ENCODE peak calls at places on chromosomes 6 and 20, in eight cellular contexts. One of them, this sample, is unnamed.

GRCh38 chr6:167731731-167732422 is 94.8 kb upstream of the AFDN start:
- DNase-seq in lung: no peak
- DNase-seq in AG04449: no peak
- DNase-seq in brain microvascular endothelial cell: no peak
- DNase-seq in sigmoid colon: peak; percentile 40
- DNase-seq in effector memory CD4-positive, alpha-beta T cell: no peak
- DNase-seq in IMR-90: no peak
- DNase-seq in esophagus muscularis mucosa: no peak
- DNase-seq in this sample: no peak

GRCh38 chr20:4046311-4046924 is 31.1 kb upstream of the RNF24 start:
- DNase-seq in lung: no peak
- DNase-seq in AG04449: no peak
- DNase-seq in brain microvascular endothelial cell: no peak
- DNase-seq in sigmoid colon: peak; percentile 21
- DNase-seq in effector memory CD4-positive, alpha-beta T cell: no peak
- DNase-seq in IMR-90: no peak
- DNase-seq in esophagus muscularis mucosa: no peak
- DNase-seq in this sample: no peak

GRCh38 chr6:144006731-144007454 is 1.2 kb downstream of the PLAGL1 start:
- DNase-seq in lung: no peak
- DNase-seq in AG04449: no peak
- DNase-seq in brain microvascular endothelial cell: peak; percentile 56
- DNase-seq in sigmoid colon: no peak
- DNase-seq in effector memory CD4-positive, alpha-beta T cell: no peak
- DNase-seq in IMR-90: peak; percentile 75
- DNase-seq in esophagus muscularis mucosa: no peak
- DNase-seq in this sample: peak; percentile 77

GRCh38 chr6:122610690-122611455 is 668 bp downstream of the PKIB start:
- DNase-seq in lung: peak; percentile 44
- DNase-seq in AG04449: no peak
- DNase-seq in brain microvascular endothelial cell: no peak
- DNase-seq in sigmoid colon: no peak
- DNase-seq in effector memory CD4-positive, alpha-beta T cell: no peak
- DNase-seq in IMR-90: no peak
- DNase-seq in esophagus muscularis mucosa: no peak
- DNase-seq in this sample: peak; percentile 3

GRCh38 chr6:90021701-90022100 is 127.4 kb downstream of the GJA10 start:
- DNase-seq in lung: no peak
- DNase-seq in AG04449: no peak
- DNase-seq in brain microvascular endothelial cell: no peak
- DNase-seq in sigmoid colon: no peak
- DNase-seq in effector memory CD4-positive, alpha-beta T cell: no peak
- DNase-seq in IMR-90: no peak
- DNase-seq in esophagus muscularis mucosa: no peak
- DNase-seq in this sample: no peak

GRCh38 chr20:31923388-31924271 is 28.2 kb downstream of the PDRG1 start:
- DNase-seq in lung: no peak
- DNase-seq in AG04449: no peak
- DNase-seq in brain microvascular endothelial cell: no peak
- DNase-seq in sigmoid colon: peak; percentile 51
- DNase-seq in effector memory CD4-positive, alpha-beta T cell: no peak
- DNase-seq in IMR-90: no peak
- DNase-seq in esophagus muscularis mucosa: no peak
- DNase-seq in this sample: no peak

GRCh38 chr6:24980507-24981384 is 45.0 kb upstream of the RIPOR2 start:
- DNase-seq in lung: no peak
- DNase-seq in AG04449: no peak
- DNase-seq in brain microvascular endothelial cell: no peak
- DNase-seq in sigmoid colon: no peak
- DNase-seq in effector memory CD4-positive, alpha-beta T cell: no peak
- DNase-seq in IMR-90: no peak
- DNase-seq in esophagus muscularis mucosa: no peak
- DNase-seq in this sample: peak; percentile 29

GRCh38 chr6:163808231-163808630 is 393.7 kb downstream of the QKI start:
- DNase-seq in lung: no peak
- DNase-seq in AG04449: no peak
- DNase-seq in brain microvascular endothelial cell: no peak
- DNase-seq in sigmoid colon: no peak
- DNase-seq in effector memory CD4-positive, alpha-beta T cell: no peak
- DNase-seq in IMR-90: no peak
- DNase-seq in esophagus muscularis mucosa: no peak
- DNase-seq in this sample: no peak

GRCh38 chr6:164370773-164371172 is 938.6 kb downstream of the C6orf118 start:
- DNase-seq in lung: no peak
- DNase-seq in AG04449: no peak
- DNase-seq in brain microvascular endothelial cell: peak; percentile 16
- DNase-seq in sigmoid colon: no peak
- DNase-seq in effector memory CD4-positive, alpha-beta T cell: no peak
- DNase-seq in IMR-90: no peak
- DNase-seq in esophagus muscularis mucosa: no peak
- DNase-seq in this sample: peak; percentile 62

GRCh38 chr20:25081065-25081729 is 744 bp downstream of the VSX1 start:
- DNase-seq in lung: no peak
- DNase-seq in AG04449: no peak
- DNase-seq in brain microvascular endothelial cell: no peak
- DNase-seq in sigmoid colon: no peak
- DNase-seq in effector memory CD4-positive, alpha-beta T cell: no peak
- DNase-seq in IMR-90: no peak
- DNase-seq in esophagus muscularis mucosa: no peak
- DNase-seq in this sample: no peak

GRCh38 chr6:142300758-142301251 is 1.0 kb upstream of the ADGRG6 start:
- DNase-seq in lung: peak; percentile 38
- DNase-seq in AG04449: no peak
- DNase-seq in brain microvascular endothelial cell: peak; percentile 73
- DNase-seq in sigmoid colon: no peak
- DNase-seq in effector memory CD4-positive, alpha-beta T cell: no peak
- DNase-seq in IMR-90: peak; percentile 71
- DNase-seq in esophagus muscularis mucosa: no peak
- DNase-seq in this sample: peak; percentile 82

GRCh38 chr6:110488606-110489005 is 12.2 kb upstream of the SLC22A16 start:
- DNase-seq in lung: no peak
- DNase-seq in AG04449: no peak
- DNase-seq in brain microvascular endothelial cell: no peak
- DNase-seq in sigmoid colon: no peak
- DNase-seq in effector memory CD4-positive, alpha-beta T cell: no peak
- DNase-seq in IMR-90: no peak
- DNase-seq in esophagus muscularis mucosa: peak; percentile 53
- DNase-seq in this sample: no peak
- H3K4me3 ChIP-seq in lung: no peak overlapping the region
- H3K4me3 ChIP-seq in AG04449: no peak overlapping the region
- H3K4me3 ChIP-seq in brain microvascular endothelial cell: no peak overlapping the region
- H3K4me3 ChIP-seq in sigmoid colon: no peak overlapping the region
- H3K4me3 ChIP-seq in effector memory CD4-positive, alpha-beta T cell: no peak overlapping the region
- H3K4me3 ChIP-seq in IMR-90: no peak overlapping the region
- H3K4me3 ChIP-seq in esophagus muscularis mucosa: no peak overlapping the region
- H3K4me3 ChIP-seq in this sample: no peak overlapping the region

GRCh38 chr6:135853227-135853626 is 1.7 kb downstream of the PDE7B start:
- DNase-seq in lung: no peak
- DNase-seq in AG04449: no peak
- DNase-seq in brain microvascular endothelial cell: peak; percentile 51
- DNase-seq in sigmoid colon: no peak
- DNase-seq in effector memory CD4-positive, alpha-beta T cell: no peak
- DNase-seq in IMR-90: peak; percentile 41
- DNase-seq in esophagus muscularis mucosa: no peak
- DNase-seq in this sample: peak; percentile 58
- H3K4me3 ChIP-seq in lung: no peak overlapping the region
- H3K4me3 ChIP-seq in AG04449: peak overlapping the region; percentile 66
- H3K4me3 ChIP-seq in brain microvascular endothelial cell: peak overlapping the region; percentile 60
- H3K4me3 ChIP-seq in sigmoid colon: peak overlapping the region; percentile 26
- H3K4me3 ChIP-seq in effector memory CD4-positive, alpha-beta T cell: no peak overlapping the region
- H3K4me3 ChIP-seq in IMR-90: peak overlapping the region; percentile 65
- H3K4me3 ChIP-seq in esophagus muscularis mucosa: peak overlapping the region; percentile 41
- H3K4me3 ChIP-seq in this sample: peak overlapping the region; percentile 60

GRCh38 chr6:110323004-110323657 is 35.0 kb downstream of the METTL24 start:
- DNase-seq in lung: no peak
- DNase-seq in AG04449: no peak
- DNase-seq in brain microvascular endothelial cell: no peak
- DNase-seq in sigmoid colon: no peak
- DNase-seq in effector memory CD4-positive, alpha-beta T cell: no peak
- DNase-seq in IMR-90: no peak
- DNase-seq in esophagus muscularis mucosa: no peak
- DNase-seq in this sample: no peak
- H3K4me3 ChIP-seq in lung: no peak overlapping the region
- H3K4me3 ChIP-seq in AG04449: no peak overlapping the region
- H3K4me3 ChIP-seq in brain microvascular endothelial cell: no peak overlapping the region
- H3K4me3 ChIP-seq in sigmoid colon: no peak overlapping the region
- H3K4me3 ChIP-seq in effector memory CD4-positive, alpha-beta T cell: no peak overlapping the region
- H3K4me3 ChIP-seq in IMR-90: no peak overlapping the region
- H3K4me3 ChIP-seq in esophagus muscularis mucosa: no peak overlapping the region
- H3K4me3 ChIP-seq in this sample: no peak overlapping the region

GRCh38 chr6:133955136-133955576 is 2.1 kb downstream of the TBPL1 start:
- DNase-seq in lung: no peak
- DNase-seq in AG04449: no peak
- DNase-seq in brain microvascular endothelial cell: no peak
- DNase-seq in sigmoid colon: no peak
- DNase-seq in effector memory CD4-positive, alpha-beta T cell: no peak
- DNase-seq in IMR-90: no peak
- DNase-seq in esophagus muscularis mucosa: no peak
- DNase-seq in this sample: no peak
- H3K4me3 ChIP-seq in lung: no peak overlapping the region
- H3K4me3 ChIP-seq in AG04449: peak overlapping the region; percentile 18
- H3K4me3 ChIP-seq in brain microvascular endothelial cell: no peak overlapping the region
- H3K4me3 ChIP-seq in sigmoid colon: no peak overlapping the region
- H3K4me3 ChIP-seq in effector memory CD4-positive, alpha-beta T cell: no peak overlapping the region
- H3K4me3 ChIP-seq in IMR-90: no peak overlapping the region
- H3K4me3 ChIP-seq in esophagus muscularis mucosa: no peak overlapping the region
- H3K4me3 ChIP-seq in this sample: no peak overlapping the region

GRCh38 chr6:28351087-28351486 is 1.3 kb downstream of the ZKSCAN3 start:
- DNase-seq in lung: no peak
- DNase-seq in AG04449: no peak
- DNase-seq in brain microvascular endothelial cell: no peak
- DNase-seq in sigmoid colon: no peak
- DNase-seq in effector memory CD4-positive, alpha-beta T cell: no peak
- DNase-seq in IMR-90: no peak
- DNase-seq in esophagus muscularis mucosa: no peak
- DNase-seq in this sample: no peak
- H3K4me3 ChIP-seq in lung: no peak overlapping the region
- H3K4me3 ChIP-seq in AG04449: no peak overlapping the region
- H3K4me3 ChIP-seq in brain microvascular endothelial cell: no peak overlapping the region
- H3K4me3 ChIP-seq in sigmoid colon: peak overlapping the region; percentile 64
- H3K4me3 ChIP-seq in effector memory CD4-positive, alpha-beta T cell: no peak overlapping the region
- H3K4me3 ChIP-seq in IMR-90: no peak overlapping the region
- H3K4me3 ChIP-seq in esophagus muscularis mucosa: no peak overlapping the region
- H3K4me3 ChIP-seq in this sample: no peak overlapping the region

GRCh38 chr6:54730767-54731665 is 115.6 kb upstream of the FAM83B start:
- DNase-seq in lung: no peak
- DNase-seq in AG04449: no peak
- DNase-seq in brain microvascular endothelial cell: no peak
- DNase-seq in sigmoid colon: no peak
- DNase-seq in effector memory CD4-positive, alpha-beta T cell: no peak
- DNase-seq in IMR-90: no peak
- DNase-seq in esophagus muscularis mucosa: no peak
- DNase-seq in this sample: no peak

GRCh38 chr6:54729716-54730115 is 116.9 kb upstream of the FAM83B start:
- DNase-seq in lung: no peak
- DNase-seq in AG04449: no peak
- DNase-seq in brain microvascular endothelial cell: no peak
- DNase-seq in sigmoid colon: no peak
- DNase-seq in effector memory CD4-positive, alpha-beta T cell: no peak
- DNase-seq in IMR-90: no peak
- DNase-seq in esophagus muscularis mucosa: no peak
- DNase-seq in this sample: no peak
- H3K4me3 ChIP-seq in lung: no peak overlapping the region
- H3K4me3 ChIP-seq in AG04449: no peak overlapping the region
- H3K4me3 ChIP-seq in brain microvascular endothelial cell: no peak overlapping the region
- H3K4me3 ChIP-seq in sigmoid colon: no peak overlapping the region
- H3K4me3 ChIP-seq in effector memory CD4-positive, alpha-beta T cell: no peak overlapping the region
- H3K4me3 ChIP-seq in IMR-90: no peak overlapping the region
- H3K4me3 ChIP-seq in esophagus muscularis mucosa: no peak overlapping the region
- H3K4me3 ChIP-seq in this sample: no peak overlapping the region

GRCh38 chr20:43946206-43946491 is 31.5 kb downstream of the TOX2 start:
- DNase-seq in lung: no peak
- DNase-seq in AG04449: no peak
- DNase-seq in brain microvascular endothelial cell: no peak
- DNase-seq in sigmoid colon: no peak
- DNase-seq in effector memory CD4-positive, alpha-beta T cell: no peak
- DNase-seq in IMR-90: no peak
- DNase-seq in esophagus muscularis mucosa: no peak
- DNase-seq in this sample: no peak

GRCh38 chr20:43948455-43948854 is 33.8 kb downstream of the TOX2 start:
- DNase-seq in lung: no peak
- DNase-seq in AG04449: no peak
- DNase-seq in brain microvascular endothelial cell: no peak
- DNase-seq in sigmoid colon: no peak
- DNase-seq in effector memory CD4-positive, alpha-beta T cell: no peak
- DNase-seq in IMR-90: no peak
- DNase-seq in esophagus muscularis mucosa: no peak
- DNase-seq in this sample: no peak

GRCh38 chr20:43945391-43946205 is 30.9 kb downstream of the TOX2 start:
- DNase-seq in lung: no peak
- DNase-seq in AG04449: no peak
- DNase-seq in brain microvascular endothelial cell: no peak
- DNase-seq in sigmoid colon: no peak
- DNase-seq in effector memory CD4-positive, alpha-beta T cell: no peak
- DNase-seq in IMR-90: no peak
- DNase-seq in esophagus muscularis mucosa: no peak
- DNase-seq in this sample: no peak

GRCh38 chr20:43946659-43947315 is 32.1 kb downstream of the TOX2 start:
- DNase-seq in lung: no peak
- DNase-seq in AG04449: no peak
- DNase-seq in brain microvascular endothelial cell: no peak
- DNase-seq in sigmoid colon: no peak
- DNase-seq in effector memory CD4-positive, alpha-beta T cell: no peak
- DNase-seq in IMR-90: no peak
- DNase-seq in esophagus muscularis mucosa: no peak
- DNase-seq in this sample: no peak

DNA sequence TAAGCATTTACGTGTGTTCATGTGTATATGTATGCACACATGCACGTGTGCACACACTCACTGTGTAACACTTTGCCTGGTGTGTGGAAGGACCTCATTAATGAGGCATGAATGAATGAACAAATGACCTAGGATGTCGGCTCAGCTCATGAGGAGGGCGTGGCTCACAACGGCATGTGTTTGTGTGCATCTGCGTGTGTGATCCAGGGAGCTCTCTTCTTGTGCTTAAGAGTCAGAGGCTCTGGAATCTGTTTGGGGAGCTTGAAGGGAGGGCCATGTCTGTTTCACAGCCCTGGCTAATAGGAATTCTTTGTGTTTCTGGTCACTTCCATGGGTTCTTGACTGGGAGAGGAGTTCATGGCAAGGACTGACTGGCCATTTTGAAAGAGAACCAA is 32.7 kb downstream of the TOX2 start:
- DNase-seq in lung: no peak
- DNase-seq in AG04449: peak; percentile 23
- DNase-seq in brain microvascular endothelial cell: no peak
- DNase-seq in sigmoid colon: no peak
- DNase-seq in effector memory CD4-positive, alpha-beta T cell: no peak
- DNase-seq in IMR-90: no peak
- DNase-seq in esophagus muscularis mucosa: no peak
- DNase-seq in this sample: no peak
- H3K4me3 ChIP-seq in lung: no peak overlapping the region
- H3K4me3 ChIP-seq in AG04449: no peak overlapping the region
- H3K4me3 ChIP-seq in brain microvascular endothelial cell: no peak overlapping the region
- H3K4me3 ChIP-seq in sigmoid colon: no peak overlapping the region
- H3K4me3 ChIP-seq in effector memory CD4-positive, alpha-beta T cell: no peak overlapping the region
- H3K4me3 ChIP-seq in IMR-90: no peak overlapping the region
- H3K4me3 ChIP-seq in esophagus muscularis mucosa: no peak overlapping the region
- H3K4me3 ChIP-seq in this sample: no peak overlapping the region

This sample was measured in cardiac fibroblast.